ENCODE peak calls at places on chromosomes 3 and 15, in ten cellular contexts. R is activated CD8-positive, alpha-beta memory T cell treated with anti-CD3 and anti-CD28 coated beads for 48 hours; L is AG20443; F is T-helper 2 cell; Y is fibroblast of mammary gland; X is naive thymus-derived CD4-positive, alpha-beta T cell; M is amniotic stem cell; T is vagina; P is AG08395; B is NCI-H2171. W is an unnamed sample.

GRCh38 chr15:76196286-76196948 is 114.9 kb downstream of the ETFA start:
- DNase-seq in R (no peak), L (peak), F (no peak), Y (peak), X (no peak), M (peak), T (no peak), P (peak), B (no peak), W (no peak)

GRCh38 chr15:100090411-100090810 is 251.4 kb downstream of the ADAMTS17 start:
- DNase-seq in R (no peak), L (no peak), F (no peak), Y (no peak), X (no peak), M (no peak), T (no peak), P (no peak), B (no peak), W (no peak)

GRCh38 chr3:30625541-30626438 is 19.4 kb downstream of the TGFBR2 start:
- DNase-seq in R (no peak), L (no peak), F (no peak), Y (peak), X (no peak), M (no peak), T (no peak), P (peak), B (no peak), W (no peak)

GRCh38 chr15:61038387-61038786 is 190.7 kb downstream of the RORA start:
- DNase-seq in R (no peak), L (no peak), F (no peak), Y (peak), X (no peak), M (no peak), T (no peak), P (no peak), B (peak), W (no peak)

GRCh38 chr3:36991147-36991546 is 1.8 kb downstream of the EPM2AIP1 start:
- DNase-seq in R (no peak), L (no peak), F (peak), Y (no peak), X (no peak), M (no peak), T (no peak), P (no peak), B (no peak), W (no peak)

GRCh38 chr3:142896201-142896755 is 7.4 kb upstream of the PCOLCE2 start:
- DNase-seq in R (no peak), L (peak), F (no peak), Y (peak), X (no peak), M (no peak), T (no peak), P (peak), B (no peak), W (no peak)

GRCh38 chr3:71510485-71510884 is 73.0 kb downstream of the FOXP1 start:
- DNase-seq in R (no peak), L (peak), F (no peak), Y (peak), X (no peak), M (no peak), T (no peak), P (peak), B (no peak), W (no peak)

GRCh38 chr3:42061042-42061710 is 30.0 kb upstream of the TRAK1 start:
- DNase-seq in R (no peak), L (no peak), F (no peak), Y (no peak), X (no peak), M (no peak), T (no peak), P (peak), B (no peak), W (no peak)

GRCh38 chr3:130658666-130659065 is 88.0 kb downstream of the PIK3R4 start:
- DNase-seq in R (no peak), L (peak), F (no peak), Y (peak), X (no peak), M (peak), T (no peak), P (peak), B (no peak), W (no peak)

GRCh38 chr3:97037294-97037943 is 223.0 kb downstream of the EPHA6 start:
- DNase-seq in R (no peak), L (no peak), F (no peak), Y (no peak), X (no peak), M (no peak), T (no peak), P (no peak), B (no peak), W (no peak)

GRCh38 chr3:13111874-13112520 is 38.8 kb upstream of the IQSEC1 start:
- DNase-seq in R (no peak), L (no peak), F (no peak), Y (no peak), X (no peak), M (no peak), T (no peak), P (no peak), B (no peak), W (no peak)

GRCh38 chr3:43451670-43452254 is 165.4 kb downstream of the SNRK start:
- DNase-seq in R (no peak), L (no peak), F (no peak), Y (no peak), X (no peak), M (no peak), T (no peak), P (no peak), B (no peak), W (no peak)

GRCh38 chr15:31467361-31467760 is 140.7 kb downstream of the KLF13 start:
- DNase-seq in R (no peak), L (no peak), F (no peak), Y (no peak), X (no peak), M (no peak), T (no peak), P (no peak), B (no peak), W (no peak)

GRCh38 chr15:40358492-40359353 is 704 bp downstream of the DISP2 start:
- DNase-seq in R (no peak), L (no peak), F (no peak), Y (no peak), X (no peak), M (no peak), T (no peak), P (no peak), B (peak), W (no peak)

GRCh38 chr3:180063783-180064182 is 27.0 kb upstream of the PEX5L start:
- DNase-seq in R (no peak), L (no peak), F (no peak), Y (no peak), X (no peak), M (no peak), T (no peak), P (no peak), B (no peak), W (no peak)

GRCh38 chr15:23644829-23645228 is 2.8 kb downstream of the MAGEL2 start:
- DNase-seq in R (no peak), L (no peak), F (no peak), Y (no peak), X (no peak), M (no peak), T (no peak), P (no peak), B (no peak), W (no peak)

GRCh38 chr3:126136428-126137220 is 43.8 kb downstream of the ALDH1L1 start:
- DNase-seq in R (no peak), L (no peak), F (no peak), Y (no peak), X (no peak), M (no peak), T (peak), P (no peak), B (no peak), W (no peak)

GRCh38 chr3:14791343-14791945 is 27.3 kb upstream of the FGD5 start:
- DNase-seq in R (no peak), L (peak), F (no peak), Y (peak), X (peak), M (no peak), T (no peak), P (peak), B (no peak), W (peak)